ENCODE peak calls at places on chromosome 7, in six cellular contexts. S, H, E, P, U and N are unnamed samples.

GRCh38 chr7:2019693-2020511 is 212.8 kb downstream of the MAD1L1 start:
- DNase-seq in S (no peak), H (peak; percentile 25), E (peak; percentile 77), P (no peak), U (peak; percentile 97), N (peak; percentile 20)

GRCh38 chr7:74083117-74083876 is at the start of gene LIMK1:
- DNase-seq in S (peak; percentile 90), H (peak; percentile 87), E (peak; percentile 85), P (peak; percentile 84), U (peak; percentile 79), N (peak; percentile 87)

GRCh38 chr7:44990520-44991023 is 9.4 kb upstream of the CCM2 start:
- DNase-seq in S (no peak), H (no peak), E (no peak), P (no peak), U (peak; percentile 77), N (no peak)

GRCh38 chr7:106717254-106717996 is 56.5 kb upstream of the CCDC71L start:
- DNase-seq in S (no peak), H (no peak), E (peak; percentile 41), P (no peak), U (peak; percentile 36), N (peak; percentile 78)

GRCh38 chr7:53350241-53350640 is 314.8 kb downstream of the POM121L12 start:
- DNase-seq in S (peak; percentile 79), H (peak; percentile 76), E (peak; percentile 11), P (peak; percentile 36), U (no peak), N (peak; percentile 66)

GRCh38 chr7:101645951-101646350 is 16.9 kb upstream of the MYL10 start:
- DNase-seq in S (no peak), H (no peak), E (no peak), P (no peak), U (no peak), N (no peak)

GRCh38 chr7:82697897-82698296 is 254.3 kb upstream of the CACNA2D1 start:
- DNase-seq in S (no peak), H (no peak), E (peak; percentile 30), P (no peak), U (peak; percentile 55), N (no peak)

GRCh38 chr7:128406147-128406985 is 3.4 kb downstream of the IMPDH1 start:
- DNase-seq in S (peak; percentile 53), H (peak; percentile 18), E (no peak), P (no peak), U (no peak), N (no peak)

GRCh38 chr7:46530081-46530480 is 609.0 kb upstream of the IGFBP3 start:
- DNase-seq in S (no peak), H (peak; percentile 48), E (no peak), P (no peak), U (no peak), N (peak; percentile 13)

GRCh38 chr7:81594767-81595166 is 175.1 kb downstream of the HGF start:
- DNase-seq in S (no peak), H (no peak), E (no peak), P (no peak), U (peak; percentile 40), N (no peak)

GRCh38 chr7:47905071-47905920 is 43.0 kb downstream of the PKD1L1 start:
- DNase-seq in S (no peak), H (peak; percentile 83), E (peak; percentile 5), P (peak; percentile 29), U (no peak), N (no peak)

GRCh38 chr7:12062062-12062461 is 149.0 kb upstream of the TMEM106B start:
- DNase-seq in S (no peak), H (peak; percentile 16), E (no peak), P (no peak), U (no peak), N (peak; percentile 16)

GRCh38 chr7:128425851-128426250 is 16.1 kb upstream of the IMPDH1 start:
- DNase-seq in S (peak; percentile 74), H (peak; percentile 70), E (peak; percentile 63), P (peak; percentile 69), U (peak; percentile 52), N (peak; percentile 83)

DNA sequence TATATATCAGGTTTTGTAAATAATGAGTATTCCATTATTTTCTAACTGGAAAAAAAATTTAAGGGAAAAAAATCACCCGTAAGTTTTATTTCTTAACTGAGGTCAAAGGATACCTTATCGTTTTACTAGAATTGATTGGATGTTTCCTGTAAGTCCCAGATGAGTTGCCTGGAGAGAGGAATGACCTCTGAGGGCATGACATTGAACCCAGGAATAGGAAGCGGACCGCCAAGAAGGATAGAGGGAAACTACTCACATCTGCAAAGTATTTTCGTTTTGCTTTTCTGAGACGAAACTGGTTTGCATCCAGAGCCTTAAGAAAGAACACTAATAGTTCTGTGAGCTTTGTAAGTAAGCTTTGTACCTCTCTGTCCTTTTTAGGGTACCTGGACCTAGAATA is 17.4 kb downstream of the RABGEF1 start:
- DNase-seq in S (no peak), H (no peak), E (no peak), P (no peak), U (no peak), N (no peak)
- H3K27ac ChIP-seq in S (no peak overlapping the region), H (no peak overlapping the region), E (no peak overlapping the region), P (no peak overlapping the region), U (no peak overlapping the region), N (no peak overlapping the region)

GRCh38 chr7:29275018-29275318 is 80.4 kb downstream of the CHN2 start:
- DNase-seq in S (no peak), H (no peak), E (no peak), P (no peak), U (no peak), N (no peak)

GRCh38 chr7:29277436-29278215 is 83.1 kb downstream of the CHN2 start:
- DNase-seq in S (no peak), H (no peak), E (no peak), P (no peak), U (no peak), N (no peak)

GRCh38 chr7:29276806-29277205 is 82.2 kb downstream of the CHN2 start:
- DNase-seq in S (no peak), H (no peak), E (no peak), P (no peak), U (no peak), N (no peak)

GRCh38 chr7:29274156-29275017 is 79.8 kb downstream of the CHN2 start:
- DNase-seq in S (no peak), H (no peak), E (no peak), P (no peak), U (no peak), N (no peak)

DNA sequence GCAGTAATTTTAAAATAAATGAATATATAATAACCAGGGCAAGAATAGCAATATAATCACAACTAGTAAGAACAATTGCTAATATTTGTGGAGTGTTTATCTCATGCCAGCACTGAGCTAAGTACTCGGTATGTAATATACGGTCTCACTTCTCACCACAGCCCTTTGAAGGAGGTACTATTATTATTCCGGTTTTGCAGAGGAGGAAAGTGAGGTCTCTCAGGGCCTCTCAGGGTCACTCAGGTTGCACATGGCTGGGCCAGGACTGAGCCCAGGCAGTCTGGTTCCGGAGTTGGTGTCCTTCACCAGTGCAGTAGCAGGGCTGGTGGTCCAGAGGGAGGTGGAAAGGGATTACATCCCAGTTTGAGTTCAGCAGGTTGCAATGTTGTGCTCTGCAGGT is 80.9 kb downstream of the CHN2 start:
- DNase-seq in S (no peak), H (no peak), E (no peak), P (no peak), U (no peak), N (no peak)
- H3K18ac ChIP-seq in S (no peak overlapping the region), H (no peak overlapping the region), E (no peak overlapping the region), P (no peak overlapping the region), U (no peak overlapping the region), N (no peak overlapping the region)

GRCh38 chr7:505171-505570 is 14.5 kb downstream of the PDGFA start:
- DNase-seq in S (no peak), H (no peak), E (no peak), P (no peak), U (no peak), N (no peak)
- H3K27ac ChIP-seq in S (no peak overlapping the region), H (no peak overlapping the region), E (no peak overlapping the region), P (no peak overlapping the region), U (no peak overlapping the region), N (no peak overlapping the region)

DNA sequence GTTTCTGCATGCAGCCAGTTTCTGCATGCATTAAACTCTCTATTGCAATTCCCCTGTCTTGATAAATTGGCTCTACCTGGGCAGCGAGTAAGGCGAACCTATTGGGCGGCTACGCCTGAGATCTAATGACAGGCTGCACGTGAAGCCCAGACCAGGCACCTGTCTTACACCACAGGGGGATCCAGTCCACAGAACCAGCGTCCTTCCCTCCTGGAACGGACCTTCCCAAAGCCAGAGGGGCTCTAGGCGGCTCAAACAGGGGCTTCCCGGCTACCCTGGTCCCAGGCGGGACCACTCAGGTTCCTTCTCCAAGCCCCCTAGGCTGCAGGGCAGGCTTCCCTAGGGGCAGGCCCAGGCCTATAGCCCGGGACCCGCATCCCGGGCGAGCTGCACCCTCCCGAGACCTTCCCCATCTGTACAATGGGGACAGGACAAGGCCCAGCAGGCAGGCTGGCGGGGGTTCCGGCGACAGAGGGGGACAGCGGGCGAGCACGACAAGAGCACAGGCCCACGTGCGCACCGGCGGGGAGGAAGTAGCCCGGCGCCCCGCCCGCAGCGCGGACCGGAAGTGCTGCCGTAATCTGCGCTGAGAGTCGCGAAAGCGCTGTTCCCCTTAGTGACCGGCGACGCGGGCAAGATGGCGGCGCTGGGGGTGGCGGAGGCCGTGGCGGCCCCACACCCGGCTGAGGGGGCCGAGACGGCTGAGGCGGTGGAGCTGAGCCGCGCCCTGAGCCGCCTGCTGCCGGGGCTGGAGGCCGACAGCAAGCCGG is at the start of gene DNAAF5:
- DNase-seq in S (peak; percentile 88), H (peak; percentile 91), E (peak; percentile 82), P (peak; percentile 71), U (peak; percentile 81), N (peak; percentile 81)
- H3K18ac ChIP-seq in S (peak within 1 kb of the TSS; percentile 33), H (peak within 1 kb of the TSS; percentile 81), E (peak within 1 kb of the TSS; percentile 81), P (peak within 1 kb of the TSS; percentile 90), U (no peak within 1 kb of the TSS), N (peak within 1 kb of the TSS; percentile 91)

GRCh38 chr7:148867571-148868377 is 16.3 kb downstream of the EZH2 start:
- DNase-seq in S (no peak), H (peak; percentile 20), E (no peak), P (no peak), U (no peak), N (no peak)

GRCh38 chr7:148865283-148865682 is 18.8 kb downstream of the EZH2 start:
- DNase-seq in S (no peak), H (no peak), E (no peak), P (no peak), U (no peak), N (no peak)

GRCh38 chr7:148871030-148871429 is 13.1 kb downstream of the EZH2 start:
- DNase-seq in S (no peak), H (no peak), E (no peak), P (no peak), U (no peak), N (no peak)

GRCh38 chr7:148866362-148866761 is 17.7 kb downstream of the EZH2 start:
- DNase-seq in S (no peak), H (no peak), E (no peak), P (no peak), U (no peak), N (no peak)

DNA sequence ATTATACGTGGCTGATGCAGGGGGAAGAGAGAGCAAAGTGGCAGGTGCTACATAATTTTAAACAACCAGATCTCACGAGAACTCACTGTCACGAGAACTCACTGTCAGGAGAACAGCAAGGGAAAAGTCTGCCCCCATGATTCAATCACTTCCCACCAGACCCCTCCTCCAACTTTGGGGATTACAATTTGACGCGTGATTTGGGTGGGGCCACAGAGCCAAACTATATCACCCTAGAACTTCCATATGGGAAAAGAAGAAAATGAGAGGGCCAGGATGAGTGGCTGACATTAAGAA is 15.8 kb downstream of the EZH2 start:
- DNase-seq in S (no peak), H (no peak), E (no peak), P (no peak), U (no peak), N (no peak)
- H3K27ac ChIP-seq in S (no peak overlapping the region), H (no peak overlapping the region), E (no peak overlapping the region), P (no peak overlapping the region), U (no peak overlapping the region), N (no peak overlapping the region)

GRCh38 chr7:98323597-98324322 is 42.3 kb downstream of the BRI3 start:
- DNase-seq in S (peak; percentile 84), H (peak; percentile 85), E (no peak), P (peak; percentile 27), U (peak; percentile 31), N (peak; percentile 79)
- H3K18ac ChIP-seq in S (peak overlapping the region; percentile 74), H (no peak overlapping the region), E (no peak overlapping the region), P (no peak overlapping the region), U (no peak overlapping the region), N (no peak overlapping the region)